ENCODE peak calls at places on chromosome 17, in four cellular contexts. N, Y, U and B are unnamed samples.
A peak's percentile ranks its signal among the peaks of the same experiment; 100 is the strongest.

GRCh38 chr17:50079334-50080095 is 15.6 kb upstream of the PDK2 start:
- DNase-seq in N (no peak), Y (peak; percentile 77), U (no peak), B (no peak)

GRCh38 chr17:49494937-49495841 is at the start of gene NGFR:
- DNase-seq in N (no peak), Y (peak; percentile 64), U (peak; percentile 80), B (peak; percentile 58)

GRCh38 chr17:57874434-57875108 is 24.7 kb upstream of the MRPS23 start:
- DNase-seq in N (peak; percentile 90), U (peak; percentile 88), Y (peak; percentile 83), B (no peak)

GRCh38 chr17:44272321-44272951 is 4.5 kb upstream of the SLC4A1 start:
- DNase-seq in Y (no peak), U (no peak), N (no peak), B (no peak)

GRCh38 chr17:60720763-60721531 is 43.3 kb downstream of the BCAS3 start:
- DNase-seq in Y (no peak), N (peak; percentile 24), U (no peak), B (peak; percentile 66)

GRCh38 chr17:50198026-50198669 is 3.3 kb downstream of the COL1A1 start:
- DNase-seq in U (no peak), Y (peak; percentile 64), N (peak; percentile 61), B (peak; percentile 51)

GRCh38 chr17:5241861-5242671 is 7.4 kb upstream of the SCIMP start:
- DNase-seq in N (no peak), U (no peak), Y (peak; percentile 68), B (peak; percentile 80)

GRCh38 chr17:44591223-44591622 is 33.9 kb downstream of the FZD2 start:
- DNase-seq in U (no peak), N (no peak), Y (no peak), B (no peak)

GRCh38 chr17:8222630-8223355 is 12.4 kb upstream of the AURKB start:
- DNase-seq in U (peak; percentile 97), N (peak; percentile 95), Y (peak; percentile 97), B (peak; percentile 89)

GRCh38 chr17:27385626-27386025 is 70.6 kb upstream of the KSR1 start:
- DNase-seq in Y (no peak), N (no peak), U (no peak), B (no peak)

GRCh38 chr17:56596741-56597494 is 3.4 kb downstream of the NOG start:
- DNase-seq in N (no peak), U (no peak), Y (no peak), B (no peak)

GRCh38 chr17:78719630-78720298 is 62.3 kb downstream of the CYTH1 start:
- DNase-seq in Y (no peak), U (no peak), N (no peak), B (no peak)

GRCh38 chr17:72599891-72600290 is 479.1 kb downstream of the SOX9 start:
- DNase-seq in Y (no peak), N (no peak), U (no peak), B (no peak)

GRCh38 chr17:62895650-62896301 is 70.3 kb upstream of the TANC2 start:
- DNase-seq in N (no peak), Y (no peak), U (no peak), B (no peak)

GRCh38 chr17:49106366-49107210 is 26.0 kb upstream of the B4GALNT2 start:
- DNase-seq in Y (no peak), U (no peak), N (no peak), B (no peak)

GRCh38 chr17:63542218-63542545 is 8.1 kb upstream of the DCAF7 start:
- DNase-seq in N (no peak), Y (no peak), U (peak; percentile 49), B (no peak)

GRCh38 chr17:35080536-35080935 is 17.0 kb upstream of the RFFL start:
- DNase-seq in Y (no peak), U (no peak), N (no peak), B (peak; percentile 67)

GRCh38 chr17:50508573-50509460 is 578 bp downstream of the MYCBPAP start:
- DNase-seq in U (peak; percentile 3), N (no peak), Y (peak; percentile 35), B (no peak)

GRCh38 chr17:42659079-42659931 is at the start of gene TUBG2:
- DNase-seq in N (peak; percentile 87), Y (peak; percentile 91), U (peak; percentile 95), B (peak; percentile 92)

GRCh38 chr17:4623249-4623648 is 18.2 kb downstream of the ALOX15 start:
- DNase-seq in N (no peak), Y (no peak), U (no peak), B (no peak)

DNA sequence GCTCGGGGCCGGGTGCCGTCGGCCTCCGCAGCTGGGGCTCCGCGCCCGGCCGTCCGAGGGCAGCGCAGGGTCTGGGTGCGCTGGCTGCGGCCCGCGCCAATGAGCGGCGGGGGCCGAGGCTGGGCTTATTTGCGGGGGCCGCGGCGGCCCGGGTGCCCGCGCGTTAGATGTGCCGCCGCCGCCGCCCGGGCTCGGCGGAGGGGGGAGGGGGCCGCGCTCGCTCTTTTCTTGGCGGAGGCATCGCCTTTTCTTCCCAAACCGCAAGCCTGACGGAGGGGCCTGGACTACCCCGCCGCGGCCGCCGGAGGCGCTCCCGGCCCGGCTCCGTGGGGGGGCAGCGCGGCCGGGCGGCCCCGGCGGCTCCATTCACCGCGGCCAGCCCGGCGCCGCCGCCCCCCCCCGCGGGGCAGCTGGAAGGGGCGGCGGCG is at the start of gene NOTUM:
- DNase-seq in N (no peak), U (no peak), Y (peak; percentile 62), B (no peak)
- H3K27me3 ChIP-seq in N (peaks cover 76% of the 10 kb centered on the region), U (peaks cover 94% of the 10 kb centered on the region), Y (no peaks in the 10 kb centered on the region), B (peaks cover 77% of the 10 kb centered on the region)

GRCh38 chr17:79840989-79841286 is 1.7 kb upstream of the CBX4 start:
- DNase-seq in U (no peak), N (no peak), Y (no peak), B (no peak)

GRCh38 chr17:79840204-79840988 is 1.2 kb upstream of the CBX4 start:
- DNase-seq in U (peak; percentile 90), N (peak; percentile 52), Y (peak; percentile 83), B (no peak)

GRCh38 chr17:79838541-79839274 is 532 bp downstream of the CBX4 start:
- DNase-seq in U (peak; percentile 88), N (peak; percentile 46), Y (peak; percentile 72), B (peak; percentile 43)

GRCh38 chr17:79837888-79838540 is 1.2 kb downstream of the CBX4 start:
- DNase-seq in Y (no peak), U (no peak), N (no peak), B (peak; percentile 27)

GRCh38 chr17:79839363-79840203 is at the start of gene CBX4:
- DNase-seq in Y (peak; percentile 96), N (peak; percentile 94), U (peak; percentile 99), B (peak; percentile 96)
- H3K27me3 ChIP-seq in Y (no peaks in the 10 kb centered on the region), N (peaks cover 37% of the 10 kb centered on the region), U (peaks cover 51% of the 10 kb centered on the region), B (peaks cover 47% of the 10 kb centered on the region)

DNA sequence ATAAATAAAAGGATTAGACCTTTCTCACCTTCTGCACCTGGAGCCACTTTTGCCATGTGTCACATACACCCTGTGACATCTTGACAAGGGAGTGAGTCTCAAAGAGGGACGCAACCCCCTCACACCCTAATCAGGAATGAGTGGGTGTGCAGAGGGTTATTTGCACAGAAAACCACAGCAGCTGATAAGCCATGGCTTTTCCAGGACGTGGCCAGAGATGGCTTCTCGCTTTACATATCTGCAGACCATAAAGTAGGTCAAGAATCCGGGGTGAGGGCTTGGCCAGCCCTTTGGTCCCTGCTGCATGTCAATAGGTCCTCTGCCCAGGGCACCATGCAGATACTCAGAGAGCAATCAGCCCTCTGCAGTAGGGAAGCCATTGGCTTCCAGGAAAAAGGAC is 2.4 kb upstream of the CD300LF start:
- DNase-seq in N (no peak), U (no peak), Y (no peak), B (no peak)
- H3K27me3 ChIP-seq in N (peaks cover 44% of the 10 kb centered on the region), U (peaks cover 20% of the 10 kb centered on the region), Y (no peaks in the 10 kb centered on the region), B (no peaks in the 10 kb centered on the region)

DNA sequence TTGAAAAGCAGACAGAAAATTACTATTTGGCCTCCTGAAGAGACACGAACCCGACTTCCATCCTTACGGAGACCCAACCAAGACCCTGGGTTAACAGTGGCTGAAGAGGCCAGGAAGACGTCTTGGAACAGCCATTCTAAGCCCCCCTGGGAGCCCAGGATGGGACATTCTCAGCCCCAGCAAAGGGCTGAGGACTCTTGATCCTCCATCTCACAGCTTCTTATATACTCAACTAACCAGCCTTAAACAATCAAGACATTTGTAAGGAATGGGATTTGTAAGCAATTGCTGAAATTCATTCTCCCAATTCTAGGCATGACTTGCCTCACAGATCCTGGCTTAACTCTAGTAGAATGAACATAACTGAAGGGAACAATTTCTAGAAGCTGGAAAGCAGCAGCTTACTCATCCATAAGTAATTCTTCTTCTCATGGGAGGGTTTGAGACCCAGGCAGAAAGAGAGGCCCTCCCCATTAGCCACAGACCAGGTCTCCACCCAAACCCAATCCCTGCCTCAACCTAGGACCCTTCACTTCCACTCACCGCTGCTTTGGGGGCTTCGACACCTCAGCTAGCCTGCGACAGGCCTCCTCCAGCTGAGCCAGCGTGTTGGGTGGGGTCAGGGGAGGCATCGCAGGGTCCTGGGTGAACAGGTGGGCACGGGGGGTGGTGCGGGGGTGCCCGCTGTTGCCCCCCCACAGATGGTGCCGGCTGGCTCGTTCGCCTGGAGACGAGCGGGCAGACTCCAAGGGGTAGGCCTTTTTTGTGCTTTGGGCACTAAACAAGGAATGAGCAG is 25.5 kb downstream of the AXIN2 start:
- DNase-seq in U (peak; percentile 66), N (no peak), Y (no peak), B (no peak)
- H3K27me3 ChIP-seq in U (no peaks in the 10 kb centered on the region), N (no peaks in the 10 kb centered on the region), Y (no peaks in the 10 kb centered on the region), B (no peaks in the 10 kb centered on the region)